ENCODE peak calls at places on chromosomes 3 and 15, in eight cellular contexts. E is OCI-LY7, O is uterus, V is esophagus squamous epithelium, K is heart left ventricle, N is psoas muscle, U is cardiac muscle cell, R is trophoblast cell. D is an unnamed sample.

GRCh38 chr15:89820651-89821611 is 6.3 kb upstream of the ANPEP start:
- DNase-seq in N (no peak), V (no peak), O (no peak), K (no peak), R (peak), U (no peak), E (no peak), D (no peak)

GRCh38 chr15:60614862-60615771 is 136.2 kb upstream of the ICE2 start:
- DNase-seq in V (no peak), E (no peak), O (no peak), U (no peak), R (no peak), K (no peak), N (no peak), D (no peak)

GRCh38 chr3:106825962-106826605 is 551.2 kb upstream of the CCDC54 start:
- DNase-seq in R (peak), O (no peak), N (no peak), E (no peak), V (no peak), U (no peak), K (no peak), D (no peak)

GRCh38 chr15:73941871-73942635 is 15.8 kb downstream of the LOXL1 start:
- DNase-seq in O (no peak), U (no peak), N (no peak), E (no peak), V (no peak), R (no peak), K (no peak), D (peak)

GRCh38 chr3:62367735-62368704 is 5.3 kb downstream of the FEZF2 start:
- DNase-seq in U (no peak), R (no peak), V (no peak), N (no peak), K (no peak), E (no peak), O (no peak), D (no peak)

GRCh38 chr3:62036726-62037125 is 336.6 kb downstream of the FEZF2 start:
- DNase-seq in N (no peak), V (no peak), U (no peak), O (no peak), R (no peak), K (no peak), E (no peak), D (no peak)

GRCh38 chr15:91548588-91548987 is 304.9 kb upstream of the SLCO3A1 start:
- DNase-seq in E (no peak), R (no peak), K (peak), U (no peak), V (no peak), N (no peak), O (no peak), D (no peak)

GRCh38 chr3:20958161-20958560 is 772.2 kb upstream of the SGO1 start:
- DNase-seq in N (no peak), O (no peak), U (no peak), K (no peak), V (no peak), R (peak), E (no peak), D (no peak)

GRCh38 chr15:83794209-83794608 is 140.3 kb downstream of the ADAMTSL3 start:
- DNase-seq in N (no peak), K (no peak), E (no peak), R (no peak), O (no peak), V (no peak), U (no peak), D (no peak)

GRCh38 chr15:22811640-22812039 is 25.2 kb downstream of the NIPA1 start:
- DNase-seq in N (no peak), V (no peak), E (peak), O (no peak), K (no peak), U (no peak), R (peak), D (no peak)

GRCh38 chr3:197749601-197750395 is at the start of gene FYTTD1:
- DNase-seq in O (peak), V (peak), K (peak), U (peak), E (peak), N (peak), R (peak), D (peak)

GRCh38 chr3:16411450-16411849 is 102.0 kb downstream of the RFTN1 start:
- DNase-seq in K (no peak), N (no peak), O (no peak), E (peak), U (no peak), R (no peak), V (no peak), D (no peak)

GRCh38 chr3:56915969-56916586 is 114.3 kb upstream of the ARHGEF3 start:
- DNase-seq in O (peak), N (peak), V (no peak), K (peak), R (no peak), U (peak), E (peak), D (peak)

GRCh38 chr15:25176616-25176923 is 221.8 kb downstream of the SNRPN start:
- DNase-seq in K (no peak), V (no peak), N (peak), E (no peak), O (no peak), R (no peak), U (no peak), D (no peak)

GRCh38 chr15:34810455-34811146 is 15.3 kb upstream of the ACTC1 start:
- DNase-seq in E (no peak), V (no peak), N (peak), R (peak), O (no peak), U (no peak), K (no peak), D (no peak)

GRCh38 chr3:51706788-51707731 is at the start of gene GRM2:
- DNase-seq in V (no peak), R (peak), K (peak), U (peak), E (no peak), O (peak), N (peak), D (peak)

GRCh38 chr3:10554236-10554611 is 48.8 kb upstream of the ATP2B2 start:
- DNase-seq in E (no peak), V (no peak), O (no peak), R (no peak), U (no peak), N (no peak), K (no peak), D (no peak)

GRCh38 chr3:49591615-49592014 is 37.3 kb downstream of the BSN start:
- DNase-seq in U (no peak), K (no peak), N (no peak), V (no peak), R (no peak), E (no peak), O (no peak), D (no peak)

GRCh38 chr3:24311881-24312280 is 182.8 kb downstream of the THRB start:
- DNase-seq in O (peak), R (no peak), V (no peak), N (no peak), K (no peak), U (no peak), E (no peak), D (no peak)

GRCh38 chr15:61421938-61422337 is 192.8 kb upstream of the RORA start:
- DNase-seq in V (no peak), E (no peak), O (no peak), U (no peak), K (no peak), N (no peak), R (no peak), D (no peak)

GRCh38 chr15:23035964-23036566 is 3.3 kb downstream of the TUBGCP5 start:
- DNase-seq in U (peak), E (peak), O (no peak), R (peak), K (no peak), N (no peak), V (no peak), D (peak)

GRCh38 chr3:100717063-100717462 is 7.8 kb downstream of the TFG start:
- DNase-seq in U (no peak), R (no peak), E (no peak), V (no peak), N (no peak), K (no peak), O (no peak), D (no peak)

GRCh38 chr3:94862703-94863102 is 799.8 kb downstream of the NSUN3 start:
- DNase-seq in O (no peak), U (peak), N (no peak), R (peak), E (peak), K (no peak), V (no peak), D (no peak)

GRCh38 chr3:72665701-72666443 is 182.4 kb downstream of the SHQ1 start:
- DNase-seq in O (no peak), N (no peak), U (peak), V (no peak), R (peak), K (no peak), E (peak), D (peak)

GRCh38 chr3:29581311-29581710 is 300.4 kb downstream of the RBMS3 start:
- DNase-seq in U (no peak), O (no peak), R (no peak), K (no peak), E (no peak), V (no peak), N (no peak), D (no peak)

GRCh38 chr3:193996641-193997089 is 139.3 kb upstream of the HES1 start:
- DNase-seq in U (peak), R (no peak), V (no peak), N (no peak), O (peak), K (no peak), E (no peak), D (no peak)

GRCh38 chr15:31391687-31392671 is 65.3 kb downstream of the KLF13 start:
- DNase-seq in N (peak), K (peak), O (peak), U (peak), V (peak), E (peak), R (peak), D (peak)

GRCh38 chr15:33140326-33140725 is 54.2 kb downstream of the FMN1 start:
- DNase-seq in E (no peak), O (no peak), V (no peak), U (no peak), N (no peak), R (no peak), K (no peak), D (no peak)

GRCh38 chr15:35107122-35107521 is 22.0 kb upstream of the NANOGP8 start:
- DNase-seq in O (no peak), V (no peak), U (no peak), E (no peak), R (peak), N (no peak), K (no peak), D (no peak)

GRCh38 chr3:170707899-170708298 is 122.0 kb upstream of the SLC7A14 start:
- DNase-seq in N (no peak), U (no peak), O (no peak), R (peak), E (no peak), K (no peak), V (no peak), D (no peak)

GRCh38 chr3:149820183-149820582 is 7.2 kb downstream of the RNF13 start:
- DNase-seq in K (no peak), E (no peak), R (peak), N (no peak), O (no peak), U (no peak), V (no peak), D (no peak)

GRCh38 chr15:61327019-61327631 is 98.0 kb upstream of the RORA start:
- DNase-seq in E (no peak), U (no peak), R (no peak), O (no peak), K (peak), N (peak), V (no peak), D (no peak)

GRCh38 chr3:52429031-52429430 is 15.9 kb downstream of the SEMA3G start:
- DNase-seq in R (no peak), V (no peak), O (no peak), K (peak), N (no peak), E (no peak), U (no peak), D (no peak)

GRCh38 chr3:42053476-42053875 is 37.7 kb upstream of the TRAK1 start:
- DNase-seq in K (peak), V (no peak), R (no peak), E (no peak), U (no peak), O (no peak), N (no peak), D (no peak)

GRCh38 chr3:168049366-168049974 is 46.3 kb downstream of the GOLIM4 start:
- DNase-seq in U (no peak), K (no peak), V (no peak), N (no peak), E (no peak), O (peak), R (no peak), D (no peak)

GRCh38 chr3:177162742-177163141 is 34.5 kb downstream of the TBL1XR1 start:
- DNase-seq in N (no peak), K (no peak), E (no peak), U (no peak), O (no peak), R (no peak), V (no peak), D (no peak)

GRCh38 chr3:50388021-50388719 is 28.8 kb upstream of the TMEM115 start:
- DNase-seq in E (peak), K (no peak), U (peak), R (no peak), V (no peak), N (no peak), O (no peak), D (no peak)

DNA sequence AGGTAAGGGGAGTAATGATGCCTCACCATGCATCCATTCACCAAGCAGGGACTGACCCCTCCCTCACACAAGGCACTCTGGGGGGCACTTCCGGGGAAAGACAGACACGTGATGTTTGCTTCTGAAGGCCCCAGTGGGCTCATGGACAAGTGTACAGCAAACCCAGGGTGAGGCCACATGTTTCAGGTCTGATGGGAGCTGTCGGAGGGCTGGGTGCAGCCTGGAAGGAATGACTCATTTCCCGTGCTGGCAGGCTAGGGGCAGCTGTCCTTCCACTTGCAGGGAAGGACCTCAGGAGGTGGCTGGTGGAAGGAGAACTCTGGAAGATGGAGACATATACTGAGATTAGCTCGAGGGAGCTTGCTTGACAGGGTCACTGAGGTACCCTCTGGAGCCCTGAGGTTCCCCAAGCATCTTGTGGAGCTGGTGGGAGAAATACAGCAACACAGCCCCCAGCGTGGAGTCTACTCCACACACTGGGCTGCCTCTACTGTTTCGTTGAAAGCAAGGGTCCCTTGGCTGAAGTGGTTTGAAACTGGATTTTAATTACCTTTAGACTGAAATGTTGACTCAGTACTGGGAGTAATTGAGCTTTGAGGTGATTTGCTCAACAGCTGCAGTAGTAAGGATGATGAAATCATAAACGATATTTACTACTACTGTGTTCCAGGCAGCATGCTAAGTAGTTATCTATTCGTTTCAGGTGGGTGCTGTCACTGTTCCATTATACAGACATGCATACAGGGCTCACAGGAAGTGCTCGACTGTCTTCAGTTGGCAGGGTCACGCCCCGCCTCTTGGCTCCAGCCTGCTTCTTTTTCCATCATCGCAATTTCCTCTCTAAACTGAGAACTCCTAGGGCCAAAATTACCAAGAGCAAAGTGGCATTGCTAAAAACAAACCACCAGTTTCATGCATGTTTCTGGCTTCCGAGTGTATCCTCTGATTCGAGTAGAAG is 230.4 kb downstream of the ADAMTS17 start:
- DNase-seq in V (no peak), N (peak), E (peak), R (peak), K (peak), O (peak), U (no peak), D (no peak)
- H3K27ac ChIP-seq in V (peak), N (peak), E (no peak), R (no peak), K (peak), O (peak), U (no peak), D (peak)

DNA sequence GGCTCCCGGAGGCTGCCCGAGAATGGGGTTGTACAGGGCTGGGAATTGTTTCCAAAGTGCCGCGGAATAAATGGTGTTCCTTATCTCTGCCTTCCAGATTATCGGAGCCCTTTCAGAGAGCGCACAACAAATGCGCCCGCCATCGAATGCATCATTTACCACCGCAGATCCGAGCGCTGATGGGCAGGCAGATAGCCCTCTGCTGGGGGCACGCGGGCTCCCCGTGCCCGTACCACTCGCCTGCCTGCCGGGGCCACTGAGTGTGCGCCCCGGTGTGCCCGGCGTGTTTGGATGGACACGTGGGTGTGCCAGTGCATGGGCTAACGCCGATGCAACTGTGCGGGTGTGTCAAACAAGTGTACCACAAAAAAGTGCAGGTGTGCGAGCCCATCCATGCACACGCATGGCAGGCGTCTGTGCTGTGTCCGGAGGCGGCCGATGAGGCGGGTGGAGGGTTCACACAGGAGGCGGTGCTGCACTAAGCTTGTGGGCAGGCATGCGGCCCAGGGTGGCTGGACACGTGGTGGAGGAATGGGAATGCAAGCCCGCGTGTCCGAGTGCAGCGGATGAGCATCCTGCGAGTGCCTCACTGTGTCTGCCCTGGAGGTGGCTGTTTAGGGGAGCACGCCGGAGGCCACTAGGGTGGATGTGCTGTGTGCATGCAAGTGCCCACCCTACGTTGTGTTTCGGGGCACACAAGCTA is 3.8 kb upstream of the GATA2 start:
- DNase-seq in V (no peak), R (peak), K (no peak), U (no peak), E (no peak), O (peak), N (peak), D (no peak)
- H3K4me3 ChIP-seq in V (no peak), R (no peak), K (peak), U (peak), E (no peak), O (peak), N (peak), D (no peak)

GRCh38 chr3:141406265-141406664 is 38.0 kb downstream of the ZBTB38 start:
- DNase-seq in N (no peak), U (no peak), K (no peak), V (no peak), R (no peak), O (no peak), E (no peak), D (no peak)

GRCh38 chr3:141408596-141408995 is 40.3 kb downstream of the ZBTB38 start:
- DNase-seq in R (no peak), E (no peak), K (no peak), U (no peak), O (no peak), N (no peak), V (no peak), D (no peak)

GRCh38 chr3:141407817-141408216 is 39.5 kb downstream of the ZBTB38 start:
- DNase-seq in K (no peak), N (no peak), U (no peak), V (no peak), E (no peak), R (peak), O (no peak), D (no peak)

GRCh38 chr3:141405581-141405980 is 37.3 kb downstream of the ZBTB38 start:
- DNase-seq in U (no peak), R (peak), E (no peak), K (no peak), V (no peak), O (no peak), N (no peak), D (no peak)

DNA sequence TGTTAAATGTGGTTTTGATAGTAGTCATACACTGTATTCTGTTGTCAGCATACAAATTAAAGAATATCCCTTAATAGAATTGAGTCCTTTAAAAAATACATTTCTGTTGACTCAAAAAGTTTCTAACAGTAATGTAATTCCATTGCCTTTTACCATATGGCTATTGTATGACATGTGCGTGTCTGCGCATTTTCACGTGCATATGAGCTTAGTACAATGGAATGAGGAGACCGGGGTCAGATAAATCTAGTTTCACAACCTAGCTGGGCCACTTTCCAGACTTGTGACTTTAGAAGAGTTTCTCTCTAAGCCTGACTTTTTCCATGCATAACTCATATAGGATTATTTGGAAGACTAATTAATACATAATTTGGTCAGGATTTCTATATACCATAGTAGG is 38.7 kb downstream of the ZBTB38 start:
- DNase-seq in O (peak), N (peak), U (no peak), V (no peak), K (peak), R (peak), E (no peak), D (no peak)
- H3K27ac ChIP-seq in O (peak), N (peak), U (no peak), V (peak), K (peak), R (no peak), E (no peak), D (no peak)

DNA sequence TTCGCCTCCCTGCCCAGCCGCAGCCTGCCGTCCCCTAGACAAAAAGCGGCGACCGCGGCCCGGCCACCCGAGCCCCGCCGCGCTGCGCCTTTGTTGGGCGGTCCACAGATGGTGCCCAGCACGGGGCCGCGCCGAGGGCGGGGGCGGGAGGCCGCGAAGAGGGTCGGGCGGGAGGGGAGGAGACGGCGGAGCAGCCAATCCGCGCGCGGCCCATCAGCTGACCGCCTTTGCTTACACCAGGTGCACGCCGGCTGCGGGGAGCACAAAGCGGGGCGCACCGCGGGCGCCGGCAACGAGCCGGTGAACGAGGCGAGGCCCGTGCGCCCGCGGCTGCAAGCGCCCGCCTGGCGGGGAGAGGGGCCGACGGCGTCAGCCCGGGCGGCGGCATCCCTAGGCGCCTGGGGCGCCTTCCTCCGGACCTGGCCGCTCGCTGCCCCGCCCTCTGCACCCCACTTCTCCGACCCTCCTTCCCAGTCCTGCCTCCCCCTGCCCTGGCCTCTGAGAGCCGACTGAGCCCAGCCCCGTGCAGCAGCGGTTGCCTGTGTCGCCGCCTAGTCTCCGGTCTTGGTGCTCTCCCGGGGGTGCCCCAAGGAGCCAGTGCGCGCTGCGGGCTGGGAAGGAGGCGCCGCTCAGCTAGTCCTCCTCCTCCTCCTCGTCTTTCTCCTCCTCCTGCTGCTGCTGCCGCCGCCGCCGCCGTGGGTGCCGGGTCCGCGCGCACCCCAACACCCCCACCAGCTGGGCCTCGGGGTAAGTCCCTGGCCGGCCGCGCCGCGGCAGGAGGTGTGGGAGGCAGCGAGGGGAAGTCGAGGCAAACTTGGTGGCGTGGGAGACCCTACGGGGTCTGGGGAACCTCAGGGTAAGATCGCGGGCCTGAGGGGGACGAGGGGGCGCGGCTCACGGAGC is at the start of gene LRRN1:
- DNase-seq in O (no peak), N (peak), E (no peak), U (peak), K (peak), R (peak), V (peak), D (no peak)
- H3K4me3 ChIP-seq in O (peak), N (peak), E (no peak), U (peak), K (peak), R (peak), V (peak), D (no peak)